ENCODE peak calls at places on chromosome 12, in nine cellular contexts. O, J, K, D, M, L, T, F and G are unnamed samples.

GRCh38 chr12:127881371-127882140 is 385.4 kb upstream of the TMEM132C start:
- DNase-seq in L (no peak), T (no peak), O (no peak), F (no peak), K (no peak), M (no peak), J (no peak), D (no peak), G (peak; percentile 11)

GRCh38 chr12:20508362-20508761 is 140.0 kb downstream of the PDE3A start:
- DNase-seq in T (no peak), J (no peak), M (no peak), D (no peak), K (no peak), O (no peak), L (no peak), F (no peak), G (no peak)

GRCh38 chr12:27571463-27571862 is 47.5 kb downstream of the PPFIBP1 start:
- DNase-seq in T (no peak), O (no peak), K (no peak), D (no peak), M (no peak), L (no peak), F (no peak), J (no peak), G (no peak)

GRCh38 chr12:56461235-56462159 is 6.9 kb upstream of the SPRYD4 start:
- DNase-seq in D (no peak), O (no peak), T (no peak), L (no peak), K (no peak), F (no peak), J (no peak), M (no peak), G (no peak)

GRCh38 chr12:88052686-88053085 is 23.5 kb upstream of the C12orf50 start:
- DNase-seq in T (peak; percentile 41), D (no peak), F (no peak), L (no peak), O (no peak), J (no peak), K (no peak), M (no peak), G (peak; percentile 60)

GRCh38 chr12:117134721-117135120 is 35.5 kb upstream of the TESC start:
- DNase-seq in K (no peak), D (no peak), T (no peak), O (no peak), F (no peak), J (no peak), M (no peak), L (no peak), G (no peak)

GRCh38 chr12:110563702-110564470 is 19.2 kb downstream of the PPTC7 start:
- DNase-seq in J (no peak), M (no peak), D (no peak), O (no peak), K (no peak), L (no peak), T (no peak), F (no peak), G (no peak)

GRCh38 chr12:122368361-122369073 is 54.0 kb downstream of the CLIP1 start:
- DNase-seq in T (peak; percentile 19), J (no peak), M (no peak), O (no peak), K (no peak), D (no peak), F (no peak), L (peak; percentile 16), G (peak; percentile 78)

GRCh38 chr12:124369055-124369900 is 74.4 kb downstream of the RFLNA start:
- DNase-seq in F (no peak), M (no peak), J (peak; percentile 97), O (peak; percentile 85), K (no peak), T (no peak), L (no peak), D (no peak), G (no peak)

GRCh38 chr12:24036438-24037204 is 87.2 kb upstream of the SOX5 start:
- DNase-seq in L (no peak), T (no peak), D (no peak), K (no peak), M (no peak), F (no peak), O (no peak), J (no peak), G (no peak)

GRCh38 chr12:66742508-66743367 is 63.9 kb upstream of the GRIP1 start:
- DNase-seq in F (no peak), D (no peak), T (no peak), J (no peak), L (no peak), O (no peak), M (no peak), K (no peak), G (no peak)

GRCh38 chr12:114769634-114770033 is 85.7 kb upstream of the TBX3 start:
- DNase-seq in J (no peak), K (no peak), F (no peak), M (no peak), D (no peak), L (no peak), O (no peak), T (no peak), G (no peak)

GRCh38 chr12:53984901-53985357 is at the start of gene HOXC10:
- DNase-seq in D (peak; percentile 69), J (no peak), T (peak; percentile 93), M (peak; percentile 56), F (peak; percentile 88), L (peak; percentile 83), O (peak; percentile 9), K (peak; percentile 54), G (peak; percentile 99)

GRCh38 chr12:101539148-101539547 is 55.6 kb upstream of the MYBPC1 start:
- DNase-seq in K (no peak), M (no peak), F (no peak), L (no peak), O (no peak), D (no peak), T (no peak), J (no peak), G (no peak)

GRCh38 chr12:13196302-13196921 is at the start of gene EMP1:
- DNase-seq in O (peak; percentile 55), M (peak; percentile 33), T (peak; percentile 19), J (peak; percentile 93), D (peak; percentile 62), F (peak; percentile 77), L (peak; percentile 100), K (peak; percentile 68), G (peak; percentile 92)

GRCh38 chr12:55694651-55695050 is 13.1 kb downstream of the ITGA7 start:
- DNase-seq in T (no peak), D (no peak), M (no peak), J (peak; percentile 64), F (no peak), L (no peak), O (no peak), K (no peak), G (no peak)

GRCh38 chr12:53624956-53625355 is 1.2 kb downstream of the ATF7 start:
- DNase-seq in M (no peak), J (no peak), T (no peak), O (no peak), K (no peak), D (no peak), F (no peak), L (no peak), G (no peak)

GRCh38 chr12:15004401-15004800 is 31.6 kb downstream of the PDE6H start:
- DNase-seq in D (no peak), F (no peak), K (no peak), O (no peak), J (no peak), M (no peak), L (no peak), T (no peak), G (no peak)

GRCh38 chr12:109738878-109739665 is 25.4 kb downstream of the FAM222A start:
- DNase-seq in D (no peak), L (no peak), M (no peak), J (peak; percentile 88), K (no peak), O (no peak), T (no peak), F (no peak), G (no peak)

GRCh38 chr12:44446181-44446580 is 429.9 kb downstream of the NELL2 start:
- DNase-seq in F (no peak), L (no peak), D (no peak), O (no peak), K (no peak), M (no peak), T (no peak), J (no peak), G (no peak)

GRCh38 chr12:47982311-47982710 is 18.9 kb downstream of the TMEM106C start:
- DNase-seq in O (no peak), D (no peak), M (no peak), L (no peak), T (no peak), F (no peak), J (no peak), K (no peak), G (no peak)

GRCh38 chr12:101982307-101982706 is 79.5 kb downstream of the WASHC3 start:
- DNase-seq in O (no peak), F (no peak), J (no peak), M (no peak), D (no peak), T (no peak), L (no peak), K (no peak), G (no peak)

GRCh38 chr12:46908236-46908935 is 82.6 kb upstream of the SLC38A4 start:
- DNase-seq in D (no peak), L (no peak), J (no peak), K (no peak), T (no peak), O (no peak), F (no peak), M (no peak), G (peak; percentile 31)

GRCh38 chr12:23096321-23096720 is 471.4 kb downstream of the ETNK1 start:
- DNase-seq in D (no peak), T (no peak), O (no peak), K (no peak), L (no peak), J (no peak), F (no peak), M (no peak), G (no peak)

GRCh38 chr12:124441443-124442190 is 125.8 kb downstream of the NCOR2 start:
- DNase-seq in F (no peak), M (no peak), O (no peak), T (no peak), D (no peak), J (no peak), L (no peak), K (no peak), G (peak; percentile 91)

GRCh38 chr12:123905319-123905925 is 67.2 kb downstream of the CCDC92 start:
- DNase-seq in T (peak; percentile 45), O (peak; percentile 41), M (peak; percentile 57), L (peak; percentile 64), K (peak; percentile 64), J (no peak), D (peak; percentile 61), F (peak; percentile 58), G (peak; percentile 85)

GRCh38 chr12:54052745-54053624 is 650 bp upstream of the HOXC4 start:
- DNase-seq in T (no peak), F (no peak), L (no peak), M (no peak), J (peak; percentile 82), D (no peak), K (no peak), O (no peak), G (peak; percentile 33)

GRCh38 chr12:122139941-122140340 is 34.1 kb downstream of the IL31 start:
- DNase-seq in M (no peak), D (no peak), K (no peak), F (no peak), J (no peak), O (no peak), T (no peak), L (no peak), G (no peak)

GRCh38 chr12:79299447-79300198 is 391.1 kb downstream of the PAWR start:
- DNase-seq in D (no peak), M (no peak), K (no peak), J (no peak), O (no peak), T (no peak), F (no peak), L (no peak), G (no peak)